ENCODE peak calls at places on chromosomes 6 and 20, in ten cellular contexts. K is head of caudate nucleus; Q is astrocyte of the spinal cord; P is GM03348; M is left lung; Z is SK-MEL-5; T is activated CD8-positive, alpha-beta memory T cell treated with anti-CD3 and anti-CD28 coated beads, Interleukin-2, amount 50 U/mL, for 4 hours; U is mucosa of gallbladder; I is stimulated activated CD4-positive, alpha-beta T cell treated with anti-CD3 and anti-CD28 coated beads, Interleukin-4, amount 100 ng/mL, for 24 hours; R is heart right ventricle. E is an unnamed sample.

GRCh38 chr6:17381429-17382147 is 11.8 kb upstream of the CAP2 start:
- DNase-seq in I (no peak), Q (peak; percentile 71), M (no peak), Z (no peak), R (no peak), P (peak; percentile 54), K (peak; percentile 8), T (no peak), U (no peak), E (no peak)

GRCh38 chr20:36440370-36441026 is 100.8 kb upstream of the MYL9 start:
- DNase-seq in T (no peak), Z (no peak), R (no peak), I (no peak), U (no peak), K (no peak), P (no peak), Q (no peak), M (no peak), E (no peak)

GRCh38 chr20:54476336-54476928 is 1.0 kb downstream of the DOK5 start:
- DNase-seq in R (peak; percentile 36), Q (no peak), Z (no peak), T (no peak), U (no peak), P (no peak), I (no peak), K (peak; percentile 4), M (no peak), E (no peak)

GRCh38 chr20:15768370-15768741 is 804.9 kb downstream of the KIF16B start:
- DNase-seq in P (no peak), M (no peak), Q (no peak), Z (no peak), K (no peak), R (no peak), T (no peak), I (no peak), U (no peak), E (no peak)

GRCh38 chr6:33987531-33988021 is 158.3 kb downstream of the GRM4 start:
- DNase-seq in R (no peak), P (no peak), U (no peak), T (no peak), Z (no peak), Q (no peak), I (no peak), M (no peak), K (no peak), E (peak; percentile 25)

GRCh38 chr6:35051997-35052583 is 89.0 kb downstream of the TCP11 start:
- DNase-seq in Q (no peak), M (no peak), U (no peak), R (no peak), K (no peak), Z (no peak), I (no peak), P (no peak), T (no peak), E (no peak)

GRCh38 chr6:154595538-154595937 is 85.1 kb upstream of the CNKSR3 start:
- DNase-seq in R (no peak), Q (no peak), T (no peak), Z (no peak), P (no peak), M (no peak), I (no peak), K (no peak), U (no peak), E (no peak)

GRCh38 chr20:5863040-5863811 is 87.1 kb downstream of the TRMT6 start:
- DNase-seq in Q (peak; percentile 49), T (no peak), M (no peak), U (no peak), I (no peak), R (no peak), K (peak; percentile 16), Z (no peak), P (peak; percentile 50), E (no peak)

GRCh38 chr6:166503167-166503744 is 83.2 kb downstream of the RAMACL start:
- DNase-seq in K (no peak), M (no peak), Q (no peak), I (no peak), P (no peak), Z (no peak), U (no peak), T (no peak), R (no peak), E (no peak)

GRCh38 chr6:16684195-16684689 is 77.0 kb downstream of the ATXN1 start:
- DNase-seq in M (no peak), Q (no peak), R (no peak), I (no peak), U (no peak), Z (peak; percentile 50), K (no peak), P (no peak), T (no peak), E (peak; percentile 94)

GRCh38 chr20:14117768-14118167 is 122.5 kb downstream of the MACROD2 start:
- DNase-seq in U (no peak), M (no peak), K (peak; percentile 6), R (no peak), P (no peak), I (no peak), T (no peak), Q (no peak), Z (no peak), E (no peak)

GRCh38 chr20:17625246-17626051 is 55.6 kb downstream of the DSTN start:
- DNase-seq in T (peak; percentile 9), R (no peak), M (peak; percentile 62), I (no peak), K (no peak), U (no peak), Z (no peak), Q (no peak), P (no peak), E (no peak)

GRCh38 chr20:53736757-53737403 is 143.2 kb upstream of the ZNF217 start:
- DNase-seq in P (peak; percentile 31), R (peak; percentile 21), U (no peak), Q (no peak), M (no peak), I (peak; percentile 8), K (no peak), T (no peak), Z (peak; percentile 42), E (no peak)

GRCh38 chr6:150369408-150369807 is 596 bp downstream of the IYD start:
- DNase-seq in K (no peak), R (no peak), M (no peak), Z (no peak), P (no peak), I (no peak), T (no peak), U (no peak), Q (no peak), E (no peak)

GRCh38 chr6:38400101-38400500 is 239.6 kb downstream of the BTBD9 start:
- DNase-seq in P (no peak), Z (no peak), I (no peak), T (no peak), M (no peak), Q (no peak), K (no peak), U (no peak), R (no peak), E (no peak)

GRCh38 chr6:3693879-3694278 is 57.6 kb downstream of the PXDC1 start:
- DNase-seq in Z (peak; percentile 36), Q (peak; percentile 10), I (no peak), K (peak; percentile 42), M (no peak), U (no peak), P (no peak), T (no peak), R (no peak), E (no peak)

GRCh38 chr6:43096451-43097097 is 20.5 kb downstream of the PTK7 start:
- DNase-seq in K (peak; percentile 25), U (no peak), I (no peak), Z (peak; percentile 38), R (no peak), M (peak; percentile 84), P (peak; percentile 80), Q (peak; percentile 91), T (no peak), E (peak; percentile 55)

GRCh38 chr20:13856356-13856755 is 71.5 kb downstream of the NDUFAF5 start:
- DNase-seq in K (peak; percentile 76), M (no peak), I (no peak), P (no peak), Q (no peak), R (no peak), U (no peak), T (no peak), Z (peak; percentile 70), E (no peak)